ENCODE peak calls at places on chromosomes 16 and 17, in five cellular contexts. One of them, this sample, is unnamed.

GRCh38 chr16:84312783-84313382 is 18.2 kb downstream of the WFDC1 start:
- DNase-seq in tibial artery: no peak
- DNase-seq in mammary epithelial cell: no peak
- DNase-seq in heart left ventricle: no peak
- DNase-seq in K562: no peak
- DNase-seq in this sample: no peak

GRCh38 chr17:20156196-20157077 is 147.3 kb downstream of the SPECC1 start:
- DNase-seq in tibial artery: no peak
- DNase-seq in mammary epithelial cell: peak; percentile 86
- DNase-seq in heart left ventricle: no peak
- DNase-seq in K562: peak; percentile 51
- DNase-seq in this sample: no peak

GRCh38 chr17:17853811-17854527 is 17.2 kb upstream of the SREBF1 start:
- DNase-seq in tibial artery: no peak
- DNase-seq in mammary epithelial cell: peak; percentile 79
- DNase-seq in heart left ventricle: no peak
- DNase-seq in K562: no peak
- DNase-seq in this sample: no peak

GRCh38 chr16:58661199-58661830 is 23.3 kb downstream of the SLC38A7 start:
- DNase-seq in tibial artery: no peak
- DNase-seq in mammary epithelial cell: peak; percentile 81
- DNase-seq in heart left ventricle: no peak
- DNase-seq in K562: peak; percentile 51
- DNase-seq in this sample: peak; percentile 58

GRCh38 chr16:11425140-11425539 is 79.9 kb downstream of the RMI2 start:
- DNase-seq in tibial artery: no peak
- DNase-seq in mammary epithelial cell: no peak
- DNase-seq in heart left ventricle: no peak
- DNase-seq in K562: no peak
- DNase-seq in this sample: no peak

GRCh38 chr17:35189291-35189690 is 4.9 kb downstream of the SLC35G3 start:
- DNase-seq in tibial artery: no peak
- DNase-seq in mammary epithelial cell: peak; percentile 52
- DNase-seq in heart left ventricle: no peak
- DNase-seq in K562: no peak
- DNase-seq in this sample: no peak

GRCh38 chr16:48101069-48101674 is 54.6 kb downstream of the ABCC12 start:
- DNase-seq in tibial artery: no peak
- DNase-seq in mammary epithelial cell: peak; percentile 86
- DNase-seq in heart left ventricle: no peak
- DNase-seq in K562: no peak
- DNase-seq in this sample: no peak

GRCh38 chr17:36131436-36131835 is 27.8 kb downstream of the CCL4 start:
- DNase-seq in tibial artery: no peak
- DNase-seq in mammary epithelial cell: no peak
- DNase-seq in heart left ventricle: no peak
- DNase-seq in K562: no peak
- DNase-seq in this sample: no peak

GRCh38 chr17:4703330-4703691 is 626 bp downstream of the PELP1 start:
- DNase-seq in tibial artery: no peak
- DNase-seq in mammary epithelial cell: no peak
- DNase-seq in heart left ventricle: no peak
- DNase-seq in K562: no peak
- DNase-seq in this sample: no peak

GRCh38 chr17:10114931-10115535 is 83.4 kb downstream of the GAS7 start:
- DNase-seq in tibial artery: peak; percentile 95
- DNase-seq in mammary epithelial cell: peak; percentile 8
- DNase-seq in heart left ventricle: peak; percentile 94
- DNase-seq in K562: no peak
- DNase-seq in this sample: peak; percentile 86

GRCh38 chr17:29069526-29070041 is 26.6 kb downstream of the PIPOX start:
- DNase-seq in tibial artery: no peak
- DNase-seq in mammary epithelial cell: peak; percentile 48
- DNase-seq in heart left ventricle: no peak
- DNase-seq in K562: peak; percentile 74
- DNase-seq in this sample: peak; percentile 70

GRCh38 chr17:16068323-16068722 is 68.7 kb downstream of the TTC19 start:
- DNase-seq in tibial artery: no peak
- DNase-seq in mammary epithelial cell: no peak
- DNase-seq in heart left ventricle: no peak
- DNase-seq in K562: no peak
- DNase-seq in this sample: no peak

GRCh38 chr16:14061732-14062259 is 9.3 kb upstream of the MRTFB start:
- DNase-seq in tibial artery: no peak
- DNase-seq in mammary epithelial cell: no peak
- DNase-seq in heart left ventricle: no peak
- DNase-seq in K562: no peak
- DNase-seq in this sample: no peak

GRCh38 chr16:72923757-72924156 is 124.2 kb downstream of the ZFHX3 start:
- DNase-seq in tibial artery: no peak
- DNase-seq in mammary epithelial cell: no peak
- DNase-seq in heart left ventricle: no peak
- DNase-seq in K562: no peak
- DNase-seq in this sample: no peak

GRCh38 chr16:49023095-49023494 is 258.5 kb downstream of the CBLN1 start:
- DNase-seq in tibial artery: no peak
- DNase-seq in mammary epithelial cell: peak; percentile 89
- DNase-seq in heart left ventricle: no peak
- DNase-seq in K562: no peak
- DNase-seq in this sample: no peak

GRCh38 chr16:49454426-49455180 is 81.0 kb downstream of the C16orf78 start:
- DNase-seq in tibial artery: peak; percentile 40
- DNase-seq in mammary epithelial cell: no peak
- DNase-seq in heart left ventricle: no peak
- DNase-seq in K562: no peak
- DNase-seq in this sample: no peak

GRCh38 chr16:70705056-70705455 is 19.2 kb upstream of the MTSS2 start:
- DNase-seq in tibial artery: peak; percentile 71
- DNase-seq in mammary epithelial cell: no peak
- DNase-seq in heart left ventricle: no peak
- DNase-seq in K562: no peak
- DNase-seq in this sample: no peak

GRCh38 chr17:42361781-42362186 is 26.5 kb downstream of the STAT3 start:
- DNase-seq in tibial artery: no peak
- DNase-seq in mammary epithelial cell: no peak
- DNase-seq in heart left ventricle: no peak
- DNase-seq in K562: no peak
- DNase-seq in this sample: no peak

GRCh38 chr16:17409894-17410293 is 60.9 kb downstream of the XYLT1 start:
- DNase-seq in tibial artery: no peak
- DNase-seq in mammary epithelial cell: no peak
- DNase-seq in heart left ventricle: no peak
- DNase-seq in K562: no peak
- DNase-seq in this sample: no peak

GRCh38 chr16:30747331-30747730 is 894 bp upstream of the PHKG2 start:
- DNase-seq in tibial artery: no peak
- DNase-seq in mammary epithelial cell: peak; percentile 56
- DNase-seq in heart left ventricle: no peak
- DNase-seq in K562: no peak
- DNase-seq in this sample: no peak

GRCh38 chr17:15377608-15378007 is 36.2 kb upstream of the TEKT3 start:
- DNase-seq in tibial artery: no peak
- DNase-seq in mammary epithelial cell: no peak
- DNase-seq in heart left ventricle: no peak
- DNase-seq in K562: no peak
- DNase-seq in this sample: no peak

GRCh38 chr16:82433042-82433441 is 193.7 kb upstream of the CDH13 start:
- DNase-seq in tibial artery: no peak
- DNase-seq in mammary epithelial cell: no peak
- DNase-seq in heart left ventricle: no peak
- DNase-seq in K562: no peak
- DNase-seq in this sample: no peak

GRCh38 chr16:68640972-68641371 is 4.1 kb upstream of the CDH3 start:
- DNase-seq in tibial artery: no peak
- DNase-seq in mammary epithelial cell: peak; percentile 84
- DNase-seq in heart left ventricle: no peak
- DNase-seq in K562: no peak
- DNase-seq in this sample: no peak

GRCh38 chr17:81991684-81992513 is 14.5 kb downstream of the ASPSCR1 start:
- DNase-seq in tibial artery: peak; percentile 85
- DNase-seq in mammary epithelial cell: peak; percentile 81
- DNase-seq in heart left ventricle: peak; percentile 82
- DNase-seq in K562: no peak
- DNase-seq in this sample: peak; percentile 82

GRCh38 chr17:66557886-66558285 is 255.5 kb downstream of the PRKCA start:
- DNase-seq in tibial artery: no peak
- DNase-seq in mammary epithelial cell: no peak
- DNase-seq in heart left ventricle: no peak
- DNase-seq in K562: no peak
- DNase-seq in this sample: no peak

GRCh38 chr16:88072571-88073001 is 121.4 kb downstream of the BANP start:
- DNase-seq in tibial artery: peak; percentile 59
- DNase-seq in mammary epithelial cell: no peak
- DNase-seq in heart left ventricle: peak; percentile 51
- DNase-seq in K562: no peak
- DNase-seq in this sample: no peak

GRCh38 chr17:75430159-75430748 is 24.8 kb upstream of the GRB2 start:
- DNase-seq in tibial artery: peak; percentile 65
- DNase-seq in mammary epithelial cell: no peak
- DNase-seq in heart left ventricle: no peak
- DNase-seq in K562: peak; percentile 20
- DNase-seq in this sample: no peak

GRCh38 chr16:12262454-12263180 is 286.1 kb downstream of the SNX29 start:
- DNase-seq in tibial artery: no peak
- DNase-seq in mammary epithelial cell: no peak
- DNase-seq in heart left ventricle: no peak
- DNase-seq in K562: no peak
- DNase-seq in this sample: no peak

GRCh38 chr16:12398029-12398735 is 405.5 kb downstream of the CPPED1 start:
- DNase-seq in tibial artery: no peak
- DNase-seq in mammary epithelial cell: no peak
- DNase-seq in heart left ventricle: no peak
- DNase-seq in K562: no peak
- DNase-seq in this sample: no peak

GRCh38 chr16:74264806-74265205 is 31.8 kb upstream of the PSMD7 start:
- DNase-seq in tibial artery: no peak
- DNase-seq in mammary epithelial cell: no peak
- DNase-seq in heart left ventricle: no peak
- DNase-seq in K562: no peak
- DNase-seq in this sample: no peak

GRCh38 chr17:76268991-76269981 is 4.1 kb downstream of the UBALD2 start:
- DNase-seq in tibial artery: no peak
- DNase-seq in mammary epithelial cell: no peak
- DNase-seq in heart left ventricle: no peak
- DNase-seq in K562: no peak
- DNase-seq in this sample: no peak

GRCh38 chr16:73047221-73047535 is 750 bp downstream of the ZFHX3 start:
- DNase-seq in tibial artery: no peak
- DNase-seq in mammary epithelial cell: no peak
- DNase-seq in heart left ventricle: no peak
- DNase-seq in K562: no peak
- DNase-seq in this sample: no peak

GRCh38 chr16:57649846-57650245 is 18.3 kb upstream of the ADGRG3 start:
- DNase-seq in tibial artery: no peak
- DNase-seq in mammary epithelial cell: no peak
- DNase-seq in heart left ventricle: no peak
- DNase-seq in K562: no peak
- DNase-seq in this sample: no peak
- H3K4me1 ChIP-seq in tibial artery: peaks cover 6% of the 10 kb centered on the region
- H3K4me1 ChIP-seq in mammary epithelial cell: peaks cover 52% of the 10 kb centered on the region
- H3K4me1 ChIP-seq in heart left ventricle: peaks cover 25% of the 10 kb centered on the region
- H3K4me1 ChIP-seq in K562: no peaks in the 10 kb centered on the region
- H3K4me1 ChIP-seq in this sample: peaks cover 4% of the 10 kb centered on the region

GRCh38 chr17:65530985-65531507 is 30.4 kb downstream of the AXIN2 start:
- DNase-seq in tibial artery: no peak
- DNase-seq in mammary epithelial cell: no peak
- DNase-seq in heart left ventricle: no peak
- DNase-seq in K562: no peak
- DNase-seq in this sample: no peak
- H3K27ac ChIP-seq in tibial artery: no peak overlapping the region
- H3K27ac ChIP-seq in mammary epithelial cell: no peak overlapping the region
- H3K27ac ChIP-seq in heart left ventricle: peak overlapping the region; percentile 77
- H3K27ac ChIP-seq in K562: no peak overlapping the region
- H3K27ac ChIP-seq in this sample: peak overlapping the region; percentile 18

DNA sequence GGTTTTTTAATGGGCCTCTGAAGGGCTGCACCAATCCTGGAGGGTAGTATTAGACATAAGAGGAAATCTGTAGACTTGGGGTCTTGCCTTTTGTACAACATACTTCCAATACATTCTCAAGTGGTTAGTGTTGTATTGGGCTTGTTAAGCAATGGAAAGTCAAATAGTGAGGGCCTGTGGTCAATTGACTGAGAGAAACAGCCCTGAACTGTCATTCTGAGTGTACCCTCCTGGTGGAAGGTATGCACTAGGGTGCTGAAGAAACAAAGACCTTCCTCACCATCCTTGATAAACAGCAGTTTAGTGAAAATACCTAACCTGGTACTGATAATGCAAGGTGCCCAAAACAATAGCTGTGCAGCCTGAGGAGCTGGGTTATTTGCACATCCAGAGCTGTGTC is 22.2 kb downstream of the OR2C1 start:
- DNase-seq in tibial artery: no peak
- DNase-seq in mammary epithelial cell: no peak
- DNase-seq in heart left ventricle: no peak
- DNase-seq in K562: no peak
- DNase-seq in this sample: no peak
- H3K9me3 ChIP-seq in tibial artery: peaks cover 31% of the 10 kb centered on the region
- H3K9me3 ChIP-seq in mammary epithelial cell: peaks cover 27% of the 10 kb centered on the region
- H3K9me3 ChIP-seq in heart left ventricle: peaks cover 10% of the 10 kb centered on the region
- H3K9me3 ChIP-seq in K562: peaks cover 22% of the 10 kb centered on the region
- H3K9me3 ChIP-seq in this sample: peaks cover 23% of the 10 kb centered on the region

GRCh38 chr17:64502021-64502420 is 4.1 kb downstream of the DDX5 start:
- DNase-seq in tibial artery: no peak
- DNase-seq in mammary epithelial cell: no peak
- DNase-seq in heart left ventricle: no peak
- DNase-seq in K562: no peak
- DNase-seq in this sample: no peak
- H3K4me1 ChIP-seq in tibial artery: peaks cover 47% of the 10 kb centered on the region
- H3K4me1 ChIP-seq in mammary epithelial cell: peaks cover 69% of the 10 kb centered on the region
- H3K4me1 ChIP-seq in heart left ventricle: peaks cover 75% of the 10 kb centered on the region
- H3K4me1 ChIP-seq in K562: peaks cover 12% of the 10 kb centered on the region
- H3K4me1 ChIP-seq in this sample: peaks cover 26% of the 10 kb centered on the region

DNA sequence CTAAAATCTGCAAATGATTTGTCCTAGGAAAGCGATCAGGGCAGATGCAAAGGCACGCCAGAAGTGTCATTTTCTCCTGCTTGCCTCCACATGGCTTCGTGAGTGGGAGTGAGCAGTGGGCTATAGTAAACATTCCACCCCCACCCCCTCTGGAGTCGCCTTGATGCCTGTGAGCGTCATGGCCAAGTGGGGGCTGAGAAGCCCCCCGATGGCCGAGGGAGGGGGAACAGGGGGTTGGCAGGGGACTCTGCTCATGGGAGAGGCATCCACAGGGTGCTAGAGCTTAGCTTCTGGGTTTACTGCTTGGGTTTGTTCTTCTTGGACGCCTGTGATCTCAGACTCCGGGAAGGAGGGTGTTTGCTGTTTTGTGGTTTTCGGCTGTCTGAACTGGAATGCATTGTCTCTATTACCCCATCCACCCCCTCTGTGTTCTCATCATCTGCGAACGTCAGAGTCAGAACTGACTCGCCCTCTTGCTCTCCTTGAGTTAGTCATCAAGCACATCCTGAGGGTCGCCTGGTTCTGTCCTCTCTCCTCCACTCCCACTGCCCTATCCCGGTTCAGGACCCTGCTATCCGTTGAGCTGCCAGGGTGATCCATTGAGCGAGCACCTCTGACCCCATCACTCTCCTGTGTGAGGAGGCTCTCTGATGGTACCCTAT is 15.4 kb downstream of the TNS4 start:
- DNase-seq in tibial artery: peak; percentile 78
- DNase-seq in mammary epithelial cell: peak; percentile 96
- DNase-seq in heart left ventricle: peak; percentile 45
- DNase-seq in K562: peak; percentile 31
- DNase-seq in this sample: no peak
- H3K27ac ChIP-seq in tibial artery: peak overlapping the region; percentile 38
- H3K27ac ChIP-seq in mammary epithelial cell: peak overlapping the region; percentile 96
- H3K27ac ChIP-seq in heart left ventricle: peak overlapping the region; percentile 43
- H3K27ac ChIP-seq in K562: peak overlapping the region; percentile 32
- H3K27ac ChIP-seq in this sample: peak overlapping the region; percentile 57